ENCODE peak calls at places on chromosomes 11 and 22, in seven cellular contexts. One of them, this sample, is unnamed.

GRCh38 chr11:107102692-107103463 is 84.6 kb upstream of the GUCY1A2 start:
- DNase-seq in endothelial cell: no peak
- DNase-seq in neural progenitor cell: no peak
- DNase-seq in fibroblast of lung: no peak
- DNase-seq in cardiac fibroblast: no peak
- DNase-seq in CD4-positive, alpha-beta T cell: no peak
- DNase-seq in uterus: no peak
- DNase-seq in this sample: no peak

GRCh38 chr11:105738972-105739574 is 129.2 kb downstream of the GRIA4 start:
- DNase-seq in endothelial cell: no peak
- DNase-seq in neural progenitor cell: peak
- DNase-seq in fibroblast of lung: no peak
- DNase-seq in cardiac fibroblast: no peak
- DNase-seq in CD4-positive, alpha-beta T cell: no peak
- DNase-seq in uterus: no peak
- DNase-seq in this sample: no peak

GRCh38 chr11:20259506-20259905 is 99.2 kb upstream of the DBX1 start:
- DNase-seq in endothelial cell: no peak
- DNase-seq in neural progenitor cell: no peak
- DNase-seq in fibroblast of lung: peak
- DNase-seq in cardiac fibroblast: no peak
- DNase-seq in CD4-positive, alpha-beta T cell: no peak
- DNase-seq in uterus: no peak
- DNase-seq in this sample: no peak

GRCh38 chr22:43152355-43153071 is 1.2 kb downstream of the TSPO start:
- DNase-seq in endothelial cell: no peak
- DNase-seq in neural progenitor cell: no peak
- DNase-seq in fibroblast of lung: peak
- DNase-seq in cardiac fibroblast: peak
- DNase-seq in CD4-positive, alpha-beta T cell: peak
- DNase-seq in uterus: peak
- DNase-seq in this sample: no peak

GRCh38 chr22:38203090-38203810 is 1.5 kb downstream of the MAFF start:
- DNase-seq in endothelial cell: no peak
- DNase-seq in neural progenitor cell: peak
- DNase-seq in fibroblast of lung: peak
- DNase-seq in cardiac fibroblast: no peak
- DNase-seq in CD4-positive, alpha-beta T cell: peak
- DNase-seq in uterus: peak
- DNase-seq in this sample: no peak

GRCh38 chr11:31910950-31911576 is 99.9 kb upstream of the PAX6 start:
- DNase-seq in endothelial cell: no peak
- DNase-seq in neural progenitor cell: no peak
- DNase-seq in fibroblast of lung: no peak
- DNase-seq in cardiac fibroblast: no peak
- DNase-seq in CD4-positive, alpha-beta T cell: no peak
- DNase-seq in uterus: no peak
- DNase-seq in this sample: no peak

GRCh38 chr11:68962527-68963250 is 18.1 kb downstream of the MRGPRD start:
- DNase-seq in endothelial cell: no peak
- DNase-seq in neural progenitor cell: no peak
- DNase-seq in fibroblast of lung: no peak
- DNase-seq in cardiac fibroblast: no peak
- DNase-seq in CD4-positive, alpha-beta T cell: no peak
- DNase-seq in uterus: peak
- DNase-seq in this sample: no peak

GRCh38 chr11:118434553-118435232 is 1.6 kb upstream of the KMT2A start:
- DNase-seq in endothelial cell: peak
- DNase-seq in neural progenitor cell: peak
- DNase-seq in fibroblast of lung: peak
- DNase-seq in cardiac fibroblast: peak
- DNase-seq in CD4-positive, alpha-beta T cell: peak
- DNase-seq in uterus: peak
- DNase-seq in this sample: peak

GRCh38 chr11:134949121-134949591 is 537.1 kb upstream of the B3GAT1 start:
- DNase-seq in endothelial cell: no peak
- DNase-seq in neural progenitor cell: no peak
- DNase-seq in fibroblast of lung: peak
- DNase-seq in cardiac fibroblast: peak
- DNase-seq in CD4-positive, alpha-beta T cell: no peak
- DNase-seq in uterus: no peak
- DNase-seq in this sample: no peak

GRCh38 chr11:45806072-45806933 is 1.4 kb downstream of the SLC35C1 start:
- DNase-seq in endothelial cell: no peak
- DNase-seq in neural progenitor cell: no peak
- DNase-seq in fibroblast of lung: no peak
- DNase-seq in cardiac fibroblast: no peak
- DNase-seq in CD4-positive, alpha-beta T cell: no peak
- DNase-seq in uterus: no peak
- DNase-seq in this sample: no peak

GRCh38 chr11:107957109-107957588 is 28.9 kb downstream of the RAB39A start:
- DNase-seq in endothelial cell: no peak
- DNase-seq in neural progenitor cell: no peak
- DNase-seq in fibroblast of lung: no peak
- DNase-seq in cardiac fibroblast: peak
- DNase-seq in CD4-positive, alpha-beta T cell: no peak
- DNase-seq in uterus: no peak
- DNase-seq in this sample: no peak

GRCh38 chr11:71146846-71147245 is 105.5 kb downstream of the SHANK2 start:
- DNase-seq in endothelial cell: no peak
- DNase-seq in neural progenitor cell: no peak
- DNase-seq in fibroblast of lung: no peak
- DNase-seq in cardiac fibroblast: no peak
- DNase-seq in CD4-positive, alpha-beta T cell: no peak
- DNase-seq in uterus: no peak
- DNase-seq in this sample: no peak

GRCh38 chr11:13336246-13336873 is 58.8 kb downstream of the BMAL1 start:
- DNase-seq in endothelial cell: no peak
- DNase-seq in neural progenitor cell: no peak
- DNase-seq in fibroblast of lung: peak
- DNase-seq in cardiac fibroblast: no peak
- DNase-seq in CD4-positive, alpha-beta T cell: no peak
- DNase-seq in uterus: no peak
- DNase-seq in this sample: no peak

GRCh38 chr11:23143031-23143430 is 282.8 kb upstream of the CCDC179 start:
- DNase-seq in endothelial cell: no peak
- DNase-seq in neural progenitor cell: no peak
- DNase-seq in fibroblast of lung: no peak
- DNase-seq in cardiac fibroblast: no peak
- DNase-seq in CD4-positive, alpha-beta T cell: no peak
- DNase-seq in uterus: no peak
- DNase-seq in this sample: no peak

GRCh38 chr22:45550416-45550815 is 47.7 kb downstream of the FBLN1 start:
- DNase-seq in endothelial cell: no peak
- DNase-seq in neural progenitor cell: no peak
- DNase-seq in fibroblast of lung: no peak
- DNase-seq in cardiac fibroblast: no peak
- DNase-seq in CD4-positive, alpha-beta T cell: no peak
- DNase-seq in uterus: no peak
- DNase-seq in this sample: no peak

GRCh38 chr11:78416285-78417174 is 1.1 kb downstream of the GAB2 start:
- DNase-seq in endothelial cell: peak
- DNase-seq in neural progenitor cell: peak
- DNase-seq in fibroblast of lung: peak
- DNase-seq in cardiac fibroblast: peak
- DNase-seq in CD4-positive, alpha-beta T cell: peak
- DNase-seq in uterus: peak
- DNase-seq in this sample: peak

GRCh38 chr11:118176400-118177134 is at the start of gene SCN2B:
- DNase-seq in endothelial cell: no peak
- DNase-seq in neural progenitor cell: no peak
- DNase-seq in fibroblast of lung: peak
- DNase-seq in cardiac fibroblast: no peak
- DNase-seq in CD4-positive, alpha-beta T cell: no peak
- DNase-seq in uterus: no peak
- DNase-seq in this sample: no peak

GRCh38 chr11:86749376-86749775 is 51.0 kb upstream of the PRSS23 start:
- DNase-seq in endothelial cell: no peak
- DNase-seq in neural progenitor cell: peak
- DNase-seq in fibroblast of lung: no peak
- DNase-seq in cardiac fibroblast: no peak
- DNase-seq in CD4-positive, alpha-beta T cell: no peak
- DNase-seq in uterus: no peak
- DNase-seq in this sample: no peak

GRCh38 chr11:65118097-65118837 is 766 bp upstream of the ZNHIT2 start:
- DNase-seq in endothelial cell: no peak
- DNase-seq in neural progenitor cell: no peak
- DNase-seq in fibroblast of lung: no peak
- DNase-seq in cardiac fibroblast: no peak
- DNase-seq in CD4-positive, alpha-beta T cell: no peak
- DNase-seq in uterus: no peak
- DNase-seq in this sample: no peak

GRCh38 chr11:27012254-27012921 is 18.5 kb downstream of the FIBIN start:
- DNase-seq in endothelial cell: no peak
- DNase-seq in neural progenitor cell: peak
- DNase-seq in fibroblast of lung: peak
- DNase-seq in cardiac fibroblast: peak
- DNase-seq in CD4-positive, alpha-beta T cell: no peak
- DNase-seq in uterus: peak
- DNase-seq in this sample: no peak

GRCh38 chr11:2802389-2803185 is 83.0 kb downstream of the CDKN1C start:
- DNase-seq in endothelial cell: no peak
- DNase-seq in neural progenitor cell: no peak
- DNase-seq in fibroblast of lung: no peak
- DNase-seq in cardiac fibroblast: no peak
- DNase-seq in CD4-positive, alpha-beta T cell: no peak
- DNase-seq in uterus: peak
- DNase-seq in this sample: no peak

GRCh38 chr22:35335936-35336781 is 36.5 kb downstream of the TOM1 start:
- DNase-seq in endothelial cell: no peak
- DNase-seq in neural progenitor cell: no peak
- DNase-seq in fibroblast of lung: no peak
- DNase-seq in cardiac fibroblast: no peak
- DNase-seq in CD4-positive, alpha-beta T cell: no peak
- DNase-seq in uterus: no peak
- DNase-seq in this sample: no peak

GRCh38 chr22:35334010-35334409 is 34.3 kb downstream of the TOM1 start:
- DNase-seq in endothelial cell: no peak
- DNase-seq in neural progenitor cell: no peak
- DNase-seq in fibroblast of lung: no peak
- DNase-seq in cardiac fibroblast: no peak
- DNase-seq in CD4-positive, alpha-beta T cell: no peak
- DNase-seq in uterus: no peak
- DNase-seq in this sample: no peak

GRCh38 chr22:35335468-35335867 is 35.8 kb downstream of the TOM1 start:
- DNase-seq in endothelial cell: no peak
- DNase-seq in neural progenitor cell: no peak
- DNase-seq in fibroblast of lung: no peak
- DNase-seq in cardiac fibroblast: no peak
- DNase-seq in CD4-positive, alpha-beta T cell: no peak
- DNase-seq in uterus: no peak
- DNase-seq in this sample: no peak

GRCh38 chr22:35341090-35341874 is 39.6 kb upstream of the HMOX1 start:
- DNase-seq in endothelial cell: no peak
- DNase-seq in neural progenitor cell: no peak
- DNase-seq in fibroblast of lung: no peak
- DNase-seq in cardiac fibroblast: no peak
- DNase-seq in CD4-positive, alpha-beta T cell: no peak
- DNase-seq in uterus: no peak
- DNase-seq in this sample: no peak

GRCh38 chr22:35337932-35338331 is 38.2 kb downstream of the TOM1 start:
- DNase-seq in endothelial cell: no peak
- DNase-seq in neural progenitor cell: no peak
- DNase-seq in fibroblast of lung: no peak
- DNase-seq in cardiac fibroblast: no peak
- DNase-seq in CD4-positive, alpha-beta T cell: no peak
- DNase-seq in uterus: no peak
- DNase-seq in this sample: no peak
- TF ChIP-seq CTCF in endothelial cell: no peak
- TF ChIP-seq CTCF in neural progenitor cell: peak
- TF ChIP-seq CTCF in fibroblast of lung: no peak
- TF ChIP-seq CTCF in cardiac fibroblast: no peak
- TF ChIP-seq CTCF in CD4-positive, alpha-beta T cell: no peak
- TF ChIP-seq CTCF in uterus: no peak
- TF ChIP-seq CTCF in this sample: no peak

DNA sequence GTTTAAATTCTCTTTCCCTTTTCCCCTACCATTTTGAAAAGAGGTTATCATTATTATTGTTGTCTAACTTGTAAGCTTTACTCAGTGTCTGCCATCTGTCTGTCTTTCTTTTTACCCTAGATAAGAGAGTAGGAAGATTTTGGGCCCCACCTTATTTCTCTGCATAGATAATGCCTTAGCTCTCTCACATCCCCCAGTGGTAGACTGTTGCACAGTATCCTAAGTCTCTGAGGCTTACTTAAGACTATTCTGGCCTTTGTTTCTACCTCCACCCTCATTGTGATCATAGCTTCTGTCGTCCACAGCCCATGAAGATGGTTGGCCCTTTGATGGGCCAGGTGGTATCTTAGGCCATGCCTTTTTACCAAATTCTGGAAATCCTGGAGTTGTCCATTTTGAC is 3.6 kb upstream of the OR51L1 start:
- DNase-seq in endothelial cell: no peak
- DNase-seq in neural progenitor cell: peak
- DNase-seq in fibroblast of lung: peak
- DNase-seq in cardiac fibroblast: peak
- DNase-seq in CD4-positive, alpha-beta T cell: no peak
- DNase-seq in uterus: no peak
- DNase-seq in this sample: no peak
- TF ChIP-seq CTCF in endothelial cell: no peak
- TF ChIP-seq CTCF in neural progenitor cell: peak
- TF ChIP-seq CTCF in fibroblast of lung: peak
- TF ChIP-seq CTCF in cardiac fibroblast: peak
- TF ChIP-seq CTCF in CD4-positive, alpha-beta T cell: no peak
- TF ChIP-seq CTCF in uterus: no peak
- TF ChIP-seq CTCF in this sample: no peak

GRCh38 chr11:406796-407650 is 7.8 kb downstream of the SIGIRR start:
- DNase-seq in endothelial cell: peak
- DNase-seq in neural progenitor cell: peak
- DNase-seq in fibroblast of lung: peak
- DNase-seq in cardiac fibroblast: peak
- DNase-seq in CD4-positive, alpha-beta T cell: peak
- DNase-seq in uterus: peak
- DNase-seq in this sample: peak
- TF ChIP-seq CTCF in endothelial cell: no peak
- TF ChIP-seq CTCF in neural progenitor cell: no peak
- TF ChIP-seq CTCF in fibroblast of lung: no peak
- TF ChIP-seq CTCF in cardiac fibroblast: no peak
- TF ChIP-seq CTCF in CD4-positive, alpha-beta T cell: peak
- TF ChIP-seq CTCF in uterus: no peak
- TF ChIP-seq CTCF in this sample: no peak

GRCh38 chr22:27846248-27846760 is 44.7 kb upstream of the MN1 start:
- DNase-seq in endothelial cell: no peak
- DNase-seq in neural progenitor cell: no peak
- DNase-seq in fibroblast of lung: no peak
- DNase-seq in cardiac fibroblast: no peak
- DNase-seq in CD4-positive, alpha-beta T cell: no peak
- DNase-seq in uterus: no peak
- DNase-seq in this sample: no peak

GRCh38 chr22:27844256-27844655 is 42.7 kb upstream of the MN1 start:
- DNase-seq in endothelial cell: no peak
- DNase-seq in neural progenitor cell: no peak
- DNase-seq in fibroblast of lung: no peak
- DNase-seq in cardiac fibroblast: no peak
- DNase-seq in CD4-positive, alpha-beta T cell: no peak
- DNase-seq in uterus: no peak
- DNase-seq in this sample: no peak

GRCh38 chr22:27844656-27845602 is 43.4 kb upstream of the MN1 start:
- DNase-seq in endothelial cell: no peak
- DNase-seq in neural progenitor cell: no peak
- DNase-seq in fibroblast of lung: peak
- DNase-seq in cardiac fibroblast: peak
- DNase-seq in CD4-positive, alpha-beta T cell: no peak
- DNase-seq in uterus: peak
- DNase-seq in this sample: no peak

GRCh38 chr22:27846910-27847309 is 45.4 kb upstream of the MN1 start:
- DNase-seq in endothelial cell: no peak
- DNase-seq in neural progenitor cell: no peak
- DNase-seq in fibroblast of lung: no peak
- DNase-seq in cardiac fibroblast: no peak
- DNase-seq in CD4-positive, alpha-beta T cell: no peak
- DNase-seq in uterus: no peak
- DNase-seq in this sample: no peak

GRCh38 chr22:27845603-27846100 is 44.1 kb upstream of the MN1 start:
- DNase-seq in endothelial cell: no peak
- DNase-seq in neural progenitor cell: no peak
- DNase-seq in fibroblast of lung: no peak
- DNase-seq in cardiac fibroblast: no peak
- DNase-seq in CD4-positive, alpha-beta T cell: no peak
- DNase-seq in uterus: no peak
- DNase-seq in this sample: no peak
- TF ChIP-seq CTCF in endothelial cell: no peak
- TF ChIP-seq CTCF in neural progenitor cell: no peak
- TF ChIP-seq CTCF in fibroblast of lung: no peak
- TF ChIP-seq CTCF in cardiac fibroblast: no peak
- TF ChIP-seq CTCF in CD4-positive, alpha-beta T cell: no peak
- TF ChIP-seq CTCF in uterus: no peak
- TF ChIP-seq CTCF in this sample: no peak